ENCODE peak calls at places on chromosomes 7 and 10, in five cellular contexts. G is astrocyte of the spinal cord, W is endothelial cell, X is thyroid gland, H is brain microvascular endothelial cell. N is an unnamed sample.

GRCh38 chr10:31521432-31521831 is 202.4 kb downstream of the ZEB1 start:
- DNase-seq in X (no peak), G (no peak), H (no peak), W (no peak), N (no peak)

GRCh38 chr10:24821986-24822385 is 98.3 kb upstream of the ARHGAP21 start:
- DNase-seq in W (no peak), G (no peak), H (peak), X (no peak), N (peak)

GRCh38 chr7:15692621-15693020 is 6.1 kb upstream of the MEOX2 start:
- DNase-seq in H (no peak), G (no peak), W (no peak), X (no peak), N (no peak)

GRCh38 chr10:130809181-130809580 is 502.3 kb downstream of the TCERG1L start:
- DNase-seq in H (no peak), W (no peak), X (no peak), G (no peak), N (no peak)

GRCh38 chr7:76225379-76225778 is 23.7 kb downstream of the SRRM3 start:
- DNase-seq in H (no peak), X (no peak), G (peak), W (peak), N (no peak)

GRCh38 chr10:132961864-132962622 is 19.7 kb upstream of the CFAP46 start:
- DNase-seq in W (peak), X (peak), G (peak), H (peak), N (peak)

GRCh38 chr10:416091-416515 is 273.4 kb downstream of the DIP2C start:
- DNase-seq in W (peak), H (no peak), X (no peak), G (no peak), N (no peak)

GRCh38 chr7:101308245-101309085 is 13.1 kb downstream of the IFT22 start:
- DNase-seq in X (peak), H (peak), W (peak), G (peak), N (no peak)

GRCh38 chr7:18771834-18772566 is 276.5 kb downstream of the HDAC9 start:
- DNase-seq in W (no peak), X (no peak), G (no peak), H (peak), N (no peak)

GRCh38 chr7:129066290-129067131 is 11.6 kb upstream of the TNPO3 start:
- DNase-seq in G (peak), X (no peak), W (no peak), H (peak), N (peak)

GRCh38 chr7:102874166-102874829 is 38.5 kb upstream of the LRRC17 start:
- DNase-seq in H (peak), G (peak), X (no peak), W (no peak), N (peak)
- TF ChIP-seq CTCF in H (no peak), G (no peak), X (no peak), W (no peak), N (no peak)

DNA sequence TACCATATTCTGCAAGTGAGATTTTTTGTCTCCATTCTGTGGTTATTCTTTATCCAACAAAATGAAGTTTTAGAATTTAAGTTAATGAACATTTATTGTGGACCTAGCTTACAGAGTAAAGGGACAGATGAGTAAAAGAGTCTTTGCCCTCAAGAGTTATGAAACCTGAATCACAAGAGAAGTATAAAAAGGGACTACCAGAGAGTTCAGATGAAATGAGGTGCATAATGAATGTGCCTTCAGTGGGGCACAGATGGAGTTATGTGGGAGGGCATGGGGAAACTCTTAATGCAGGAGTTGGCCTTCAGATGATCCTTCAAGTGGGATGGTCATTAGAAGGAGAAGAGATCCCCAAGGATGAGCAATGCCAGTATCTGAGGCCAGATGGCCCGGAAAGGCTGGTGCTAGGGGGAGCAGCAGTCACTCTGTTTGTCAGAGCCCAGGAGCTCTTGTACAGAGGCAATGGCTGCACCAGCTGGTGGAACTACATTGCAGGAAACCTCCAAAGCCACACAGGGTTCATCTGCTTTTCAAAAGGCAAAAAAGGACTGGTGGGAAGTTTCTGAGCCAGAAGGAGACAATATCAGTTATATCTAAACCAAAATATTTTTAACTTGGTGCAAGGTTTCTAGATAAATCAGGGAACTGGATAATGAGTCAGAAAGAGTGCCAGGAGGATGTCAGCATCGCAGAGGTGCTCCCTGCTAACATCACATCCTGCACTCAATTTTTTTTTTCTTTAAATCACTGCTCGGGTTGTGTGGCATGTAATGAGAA is 162.0 kb downstream of the KLF6 start:
- DNase-seq in X (no peak), W (no peak), H (peak), G (no peak), N (peak)
- TF ChIP-seq CTCF in X (no peak), W (no peak), H (no peak), G (no peak), N (no peak)

GRCh38 chr7:51060536-51060935 is 256.1 kb downstream of the COBL start:
- DNase-seq in W (no peak), G (no peak), H (no peak), X (no peak), N (no peak)
- TF ChIP-seq CTCF in W (peak), G (no peak), H (peak), X (no peak), N (peak)

DNA sequence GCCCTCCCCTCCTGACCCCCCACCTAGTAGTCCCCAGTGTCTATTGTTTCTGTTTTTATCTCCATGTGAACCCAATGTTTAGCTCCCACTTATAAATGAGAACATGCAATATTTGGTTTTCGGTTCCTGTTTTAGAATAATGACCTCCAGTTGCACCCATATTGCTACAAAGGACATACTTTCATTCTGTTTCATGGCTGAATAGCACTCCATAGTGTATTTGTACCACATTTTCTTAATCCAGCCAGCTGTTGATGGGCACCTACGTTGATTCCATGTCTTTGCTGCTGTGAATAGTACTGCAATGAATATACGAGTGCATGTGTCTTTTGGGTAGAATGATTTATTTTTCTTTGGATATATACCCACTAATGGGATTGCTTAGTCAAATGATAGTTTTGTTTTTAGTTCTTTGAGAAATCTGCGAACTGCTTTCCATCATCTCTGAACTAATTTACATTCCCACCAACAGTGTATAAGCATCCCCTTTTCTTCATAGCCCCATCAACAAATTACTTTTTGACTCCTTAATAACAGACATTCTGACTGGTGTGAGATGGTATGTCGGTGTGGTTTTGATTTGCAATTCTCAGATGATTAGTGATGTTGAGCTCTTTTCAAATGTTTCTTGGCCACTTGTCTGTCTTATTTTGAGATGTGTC is 128.4 kb upstream of the PHYHIPL start:
- DNase-seq in G (no peak), W (no peak), H (no peak), X (no peak), N (no peak)
- TF ChIP-seq CTCF in G (no peak), W (no peak), H (no peak), X (no peak), N (no peak)

GRCh38 chr10:14952851-14953451 is 945 bp downstream of the DCLRE1C start:
- DNase-seq in G (no peak), H (no peak), X (no peak), W (peak), N (no peak)
- TF ChIP-seq CTCF in G (peak), H (peak), X (no peak), W (no peak), N (no peak)

GRCh38 chr7:50594734-50595537 is 29.7 kb upstream of the DDC start:
- DNase-seq in W (no peak), H (no peak), X (no peak), G (no peak), N (no peak)

GRCh38 chr7:50592940-50593339 is 27.7 kb upstream of the DDC start:
- DNase-seq in H (no peak), X (no peak), G (no peak), W (no peak), N (no peak)

GRCh38 chr7:50594136-50594535 is 28.9 kb upstream of the DDC start:
- DNase-seq in G (no peak), H (no peak), X (no peak), W (no peak), N (no peak)

GRCh38 chr7:50596484-50596883 is 31.3 kb upstream of the DDC start:
- DNase-seq in H (no peak), W (no peak), X (no peak), G (no peak), N (no peak)

DNA sequence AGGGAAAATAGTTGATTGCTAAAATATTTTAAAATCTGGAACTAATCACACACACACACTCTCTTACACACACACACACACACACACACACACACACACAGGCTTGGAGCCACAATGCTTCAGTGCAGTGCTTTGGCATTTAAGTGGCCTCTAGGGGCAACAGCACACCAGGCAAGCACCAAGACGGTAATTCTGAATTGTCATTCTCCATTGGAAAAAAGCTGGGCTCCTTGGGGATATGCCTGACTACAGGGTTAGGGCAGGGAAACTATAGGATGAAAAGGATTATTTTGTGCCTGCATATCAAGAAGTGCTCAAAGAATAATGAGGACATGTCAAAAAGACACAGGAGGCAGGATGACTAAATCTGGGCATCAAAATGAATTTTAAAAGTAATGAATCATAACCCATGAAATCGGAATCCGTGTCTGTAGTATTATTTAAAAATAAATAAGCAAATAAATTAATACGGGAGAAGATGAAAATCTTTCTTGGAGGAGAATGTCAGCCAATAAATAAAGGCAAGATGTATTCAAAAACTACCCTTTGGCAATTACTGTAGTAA is 30.4 kb upstream of the DDC start:
- DNase-seq in W (peak), H (peak), G (peak), X (peak), N (peak)
- TF ChIP-seq CTCF in W (no peak), H (peak), G (peak), X (peak), N (peak)

GRCh38 chr10:35327770-35328403 is 8.4 kb upstream of the CCNY start:
- DNase-seq in G (no peak), H (no peak), X (no peak), W (no peak), N (no peak)
- TF ChIP-seq CTCF in G (no peak), H (no peak), X (no peak), W (no peak), N (no peak)